ENCODE peak calls at places on chromosomes 5 and 9, in five cellular contexts. One of them, this sample, is unnamed.

GRCh38 chr9:98038958-98039357 is 17.6 kb upstream of the NANS start:
- DNase-seq in endodermal cell: peak; percentile 24
- DNase-seq in Calu3: no peak
- DNase-seq in nucleus accumbens: no peak
- DNase-seq in psoas muscle: no peak
- DNase-seq in this sample: no peak

GRCh38 chr5:148864113-148864841 is 37.9 kb downstream of the ADRB2 start:
- DNase-seq in psoas muscle: no peak
- DNase-seq in endodermal cell: no peak
- DNase-seq in Calu3: no peak
- DNase-seq in nucleus accumbens: no peak
- DNase-seq in this sample: peak; percentile 43

GRCh38 chr5:137607771-137608170 is 108.6 kb upstream of the SPOCK1 start:
- DNase-seq in psoas muscle: no peak
- DNase-seq in Calu3: no peak
- DNase-seq in nucleus accumbens: no peak
- DNase-seq in endodermal cell: peak; percentile 29
- DNase-seq in this sample: no peak

GRCh38 chr9:130518943-130519772 is 60.2 kb upstream of the FUBP3 start:
- DNase-seq in psoas muscle: no peak
- DNase-seq in nucleus accumbens: no peak
- DNase-seq in Calu3: no peak
- DNase-seq in endodermal cell: no peak
- DNase-seq in this sample: peak; percentile 66

GRCh38 chr9:33718987-33719386 is 76.4 kb upstream of the PRSS3 start:
- DNase-seq in endodermal cell: no peak
- DNase-seq in nucleus accumbens: no peak
- DNase-seq in Calu3: no peak
- DNase-seq in psoas muscle: peak; percentile 32
- DNase-seq in this sample: peak; percentile 57

GRCh38 chr9:19028835-19029451 is 4.1 kb downstream of the SAXO1 start:
- DNase-seq in endodermal cell: peak; percentile 79
- DNase-seq in nucleus accumbens: no peak
- DNase-seq in Calu3: peak; percentile 42
- DNase-seq in psoas muscle: no peak
- DNase-seq in this sample: no peak

GRCh38 chr5:55480781-55481180 is 54.0 kb downstream of the PLPP1 start:
- DNase-seq in endodermal cell: no peak
- DNase-seq in nucleus accumbens: no peak
- DNase-seq in psoas muscle: no peak
- DNase-seq in Calu3: no peak
- DNase-seq in this sample: no peak

GRCh38 chr9:30036558-30036957 is 2347.9 kb upstream of the ACO1 start:
- DNase-seq in endodermal cell: no peak
- DNase-seq in Calu3: no peak
- DNase-seq in nucleus accumbens: no peak
- DNase-seq in psoas muscle: no peak
- DNase-seq in this sample: no peak

GRCh38 chr5:82234880-82235279 is 43.3 kb downstream of the RPS23 start:
- DNase-seq in endodermal cell: no peak
- DNase-seq in Calu3: no peak
- DNase-seq in nucleus accumbens: no peak
- DNase-seq in psoas muscle: no peak
- DNase-seq in this sample: no peak

GRCh38 chr9:32136700-32137339 is 247.6 kb upstream of the ACO1 start:
- DNase-seq in endodermal cell: peak; percentile 57
- DNase-seq in Calu3: no peak
- DNase-seq in nucleus accumbens: no peak
- DNase-seq in psoas muscle: no peak
- DNase-seq in this sample: no peak

GRCh38 chr5:154664869-154665268 is 90.3 kb upstream of the LARP1 start:
- DNase-seq in endodermal cell: no peak
- DNase-seq in psoas muscle: no peak
- DNase-seq in nucleus accumbens: no peak
- DNase-seq in Calu3: no peak
- DNase-seq in this sample: no peak

GRCh38 chr9:70113403-70114022 is 69.9 kb downstream of the MAMDC2 start:
- DNase-seq in endodermal cell: peak; percentile 86
- DNase-seq in psoas muscle: peak; percentile 54
- DNase-seq in nucleus accumbens: no peak
- DNase-seq in Calu3: peak; percentile 63
- DNase-seq in this sample: peak; percentile 82

GRCh38 chr5:127040779-127041520 is 10.6 kb upstream of the MARCHF3 start:
- DNase-seq in endodermal cell: peak; percentile 84
- DNase-seq in Calu3: peak; percentile 56
- DNase-seq in nucleus accumbens: no peak
- DNase-seq in psoas muscle: no peak
- DNase-seq in this sample: peak; percentile 19

GRCh38 chr9:28317706-28318210 is 744.5 kb upstream of the C9orf72 start:
- DNase-seq in Calu3: no peak
- DNase-seq in psoas muscle: no peak
- DNase-seq in endodermal cell: no peak
- DNase-seq in nucleus accumbens: no peak
- DNase-seq in this sample: no peak

GRCh38 chr9:80797427-80797825 is 891.9 kb downstream of the TLE1 start:
- DNase-seq in psoas muscle: no peak
- DNase-seq in nucleus accumbens: no peak
- DNase-seq in endodermal cell: no peak
- DNase-seq in Calu3: no peak
- DNase-seq in this sample: no peak

GRCh38 chr5:55160493-55161209 is 680 bp downstream of the GPX8 start:
- DNase-seq in endodermal cell: peak; percentile 72
- DNase-seq in Calu3: peak; percentile 56
- DNase-seq in psoas muscle: peak; percentile 54
- DNase-seq in nucleus accumbens: no peak
- DNase-seq in this sample: peak; percentile 70

GRCh38 chr9:131290039-131290766 is 680 bp downstream of the PLPP7 start:
- DNase-seq in Calu3: no peak
- DNase-seq in endodermal cell: no peak
- DNase-seq in psoas muscle: peak; percentile 55
- DNase-seq in nucleus accumbens: peak; percentile 29
- DNase-seq in this sample: peak; percentile 39

GRCh38 chr5:82396871-82397514 is 118.8 kb upstream of the RPS23 start:
- DNase-seq in nucleus accumbens: peak; percentile 16
- DNase-seq in endodermal cell: no peak
- DNase-seq in Calu3: peak; percentile 73
- DNase-seq in psoas muscle: peak; percentile 77
- DNase-seq in this sample: peak; percentile 90

GRCh38 chr9:118059520-118060278 is 355.5 kb downstream of the TLR4 start:
- DNase-seq in Calu3: no peak
- DNase-seq in endodermal cell: peak; percentile 80
- DNase-seq in nucleus accumbens: no peak
- DNase-seq in psoas muscle: no peak
- DNase-seq in this sample: peak; percentile 27

GRCh38 chr5:134878403-134878802 is 4.2 kb downstream of the TXNDC15 start:
- DNase-seq in Calu3: no peak
- DNase-seq in endodermal cell: no peak
- DNase-seq in nucleus accumbens: no peak
- DNase-seq in psoas muscle: no peak
- DNase-seq in this sample: no peak

GRCh38 chr5:73985145-73985544 is 359.1 kb downstream of the ARHGEF28 start:
- DNase-seq in nucleus accumbens: no peak
- DNase-seq in psoas muscle: no peak
- DNase-seq in endodermal cell: no peak
- DNase-seq in Calu3: peak; percentile 39
- DNase-seq in this sample: no peak

GRCh38 chr9:131398204-131398603 is 4.3 kb downstream of the PRRC2B start:
- DNase-seq in psoas muscle: no peak
- DNase-seq in endodermal cell: no peak
- DNase-seq in nucleus accumbens: no peak
- DNase-seq in Calu3: no peak
- DNase-seq in this sample: no peak

GRCh38 chr9:129619787-129620668 is 873 bp downstream of the C9orf50 start:
- DNase-seq in nucleus accumbens: no peak
- DNase-seq in Calu3: no peak
- DNase-seq in psoas muscle: no peak
- DNase-seq in endodermal cell: peak; percentile 78
- DNase-seq in this sample: peak; percentile 71

GRCh38 chr5:60395712-60396329 is 304.1 kb downstream of the DEPDC1B start:
- DNase-seq in psoas muscle: no peak
- DNase-seq in endodermal cell: peak; percentile 70
- DNase-seq in Calu3: no peak
- DNase-seq in nucleus accumbens: no peak
- DNase-seq in this sample: no peak

This sample was measured in right cardiac atrium.